ENCODE peak calls at places on chromosomes 13 and 19, in ten cellular contexts. W, H, I, U, L, J, E, S, K and X are unnamed samples.

GRCh38 chr13:112897956-112898785 is 70.8 kb upstream of the MCF2L start:
- DNase-seq in E (no peak), J (no peak), W (no peak), H (no peak), U (no peak), I (no peak), S (no peak), K (no peak), L (no peak), X (no peak)

GRCh38 chr19:42467437-42467760 is 24.7 kb upstream of the CXCL17 start:
- DNase-seq in S (no peak), W (no peak), E (no peak), U (no peak), I (no peak), K (no peak), J (no peak), L (no peak), H (no peak), X (no peak)

GRCh38 chr13:24033527-24034302 is 126.8 kb upstream of the SPATA13 start:
- DNase-seq in H (peak; percentile 87), J (no peak), W (no peak), S (no peak), I (no peak), L (no peak), K (no peak), E (no peak), U (no peak), X (no peak)

GRCh38 chr13:45339867-45340266 is 1.1 kb downstream of the TPT1 start:
- DNase-seq in U (no peak), I (no peak), E (no peak), K (no peak), W (no peak), H (no peak), J (no peak), L (no peak), S (no peak), X (no peak)

GRCh38 chr19:6076675-6077463 is 33.4 kb downstream of the RFX2 start:
- DNase-seq in S (no peak), I (no peak), L (no peak), E (no peak), K (no peak), H (peak; percentile 93), U (no peak), W (no peak), J (no peak), X (no peak)

GRCh38 chr13:112943309-112944125 is 25.5 kb upstream of the MCF2L start:
- DNase-seq in E (peak; percentile 26), J (peak; percentile 54), I (peak; percentile 72), W (peak; percentile 26), U (no peak), H (peak; percentile 59), S (peak; percentile 26), K (peak; percentile 10), L (no peak), X (no peak)

GRCh38 chr19:5501907-5502306 is 46.7 kb downstream of the ZNRF4 start:
- DNase-seq in U (no peak), S (no peak), J (no peak), E (no peak), I (no peak), H (no peak), W (no peak), K (no peak), L (no peak), X (no peak)

GRCh38 chr13:27359203-27359821 is 65.1 kb upstream of the GTF3A start:
- DNase-seq in H (peak; percentile 88), L (peak; percentile 34), I (peak; percentile 84), K (peak; percentile 55), E (peak; percentile 73), W (peak; percentile 35), J (peak; percentile 78), U (peak; percentile 4), S (peak; percentile 22), X (peak; percentile 63)

GRCh38 chr19:52691737-52692136 is 43.1 kb downstream of the ZNF611 start:
- DNase-seq in L (no peak), E (no peak), W (no peak), H (no peak), I (no peak), K (no peak), U (no peak), J (no peak), S (no peak), X (no peak)

GRCh38 chr13:23586336-23586735 is 16.1 kb downstream of the TNFRSF19 start:
- DNase-seq in U (no peak), S (no peak), H (no peak), L (no peak), K (no peak), I (no peak), E (no peak), J (no peak), W (no peak), X (no peak)

GRCh38 chr13:86918682-86919081 is 752.5 kb upstream of the SLITRK5 start:
- DNase-seq in L (no peak), I (peak; percentile 56), J (no peak), H (no peak), U (no peak), S (no peak), E (no peak), W (no peak), K (no peak), X (no peak)

GRCh38 chr19:33690461-33691427 is 69.0 kb downstream of the CHST8 start:
- DNase-seq in S (no peak), K (no peak), J (no peak), I (no peak), L (no peak), W (no peak), E (no peak), U (no peak), H (no peak), X (no peak)

GRCh38 chr13:109684836-109685602 is 101.4 kb downstream of the IRS2 start:
- DNase-seq in L (no peak), K (no peak), E (no peak), H (no peak), I (no peak), J (peak; percentile 21), U (no peak), S (no peak), W (no peak), X (no peak)

GRCh38 chr19:12364391-12365093 is 941 bp downstream of the ZNF442 start:
- DNase-seq in I (peak; percentile 30), S (no peak), L (no peak), E (peak; percentile 10), J (peak; percentile 23), W (no peak), K (peak; percentile 0), H (peak; percentile 69), U (no peak), X (no peak)

GRCh38 chr19:32662186-32662585 is 12.8 kb downstream of the ANKRD27 start:
- DNase-seq in U (no peak), W (no peak), I (no peak), S (no peak), E (no peak), H (no peak), L (no peak), K (no peak), J (no peak), X (no peak)

GRCh38 chr13:83980322-83980721 is 98.0 kb upstream of the SLITRK1 start:
- DNase-seq in K (no peak), E (no peak), W (no peak), S (no peak), I (peak; percentile 29), J (no peak), U (no peak), L (no peak), H (no peak), X (no peak)

GRCh38 chr19:49151339-49152217 is 3.6 kb downstream of the HRC start:
- DNase-seq in L (no peak), K (no peak), S (peak; percentile 20), W (no peak), H (peak; percentile 70), J (peak; percentile 78), E (peak; percentile 89), I (peak; percentile 100), U (no peak), X (peak; percentile 72)

GRCh38 chr13:45370922-45371406 is 30.0 kb upstream of the TPT1 start:
- DNase-seq in I (peak; percentile 93), H (peak; percentile 90), S (peak; percentile 30), K (peak; percentile 49), U (no peak), E (peak; percentile 59), W (peak; percentile 33), L (peak; percentile 2), J (peak; percentile 76), X (peak; percentile 85)

GRCh38 chr13:108950333-108951010 is 321.1 kb downstream of the MYO16 start:
- DNase-seq in S (no peak), W (no peak), K (no peak), L (no peak), E (no peak), I (no peak), J (no peak), H (no peak), U (no peak), X (no peak)

GRCh38 chr13:99905224-99905623 is 66.3 kb downstream of the ZIC5 start:
- DNase-seq in I (no peak), U (no peak), J (no peak), K (no peak), E (no peak), L (no peak), S (no peak), W (no peak), H (no peak), X (no peak)

GRCh38 chr13:92951273-92951820 is 275.3 kb upstream of the GPC6 start:
- DNase-seq in J (no peak), H (no peak), L (no peak), W (no peak), E (no peak), S (no peak), U (no peak), I (no peak), K (no peak), X (no peak)

GRCh38 chr19:17526922-17527321 is 15.5 kb downstream of the PGLS start:
- DNase-seq in J (no peak), L (no peak), S (no peak), W (no peak), U (no peak), H (no peak), E (no peak), I (no peak), K (no peak), X (no peak)

GRCh38 chr13:110520431-110521295 is 40.9 kb downstream of the RAB20 start:
- DNase-seq in E (no peak), U (no peak), H (no peak), S (peak; percentile 60), W (no peak), L (peak; percentile 63), K (no peak), I (no peak), J (peak; percentile 69), X (no peak)

GRCh38 chr19:39417463-39418181 is 5.2 kb downstream of the PLEKHG2 start:
- DNase-seq in E (no peak), L (no peak), J (no peak), K (no peak), U (no peak), I (no peak), W (no peak), H (no peak), S (no peak), X (no peak)

GRCh38 chr13:106533940-106534843 is 1.3 kb downstream of the EFNB2 start:
- DNase-seq in S (peak; percentile 19), J (peak; percentile 29), K (no peak), W (no peak), L (no peak), U (no peak), I (peak; percentile 56), E (no peak), H (peak; percentile 83), X (peak; percentile 30)